ENCODE peak calls at places on chromosomes 5 and 9, in five cellular contexts. V is IMR-90, Q is trophoblast cell, L is H1, M is H9. X is an unnamed sample.

GRCh38 chr5:50969207-50970145 is 303.0 kb downstream of the PARP8 start:
- DNase-seq in Q (no peak), L (no peak), V (no peak), M (peak; percentile 50), X (peak; percentile 24)

GRCh38 chr9:90961375-90961774 is 159.8 kb downstream of the SYK start:
- DNase-seq in Q (no peak), L (no peak), M (no peak), V (peak; percentile 20), X (no peak)

GRCh38 chr9:73179594-73179993 is 27.9 kb downstream of the ANXA1 start:
- DNase-seq in V (peak; percentile 16), L (no peak), M (no peak), Q (no peak), X (no peak)

GRCh38 chr5:11494340-11494739 is 409.9 kb downstream of the CTNND2 start:
- DNase-seq in M (no peak), L (no peak), Q (no peak), V (no peak), X (no peak)

GRCh38 chr9:5265939-5266338 is 34.7 kb downstream of the INSL4 start:
- DNase-seq in M (peak; percentile 59), V (no peak), Q (no peak), L (no peak), X (no peak)

GRCh38 chr9:126705311-126705766 is 91.6 kb downstream of the LMX1B start:
- DNase-seq in V (peak; percentile 38), Q (peak; percentile 62), L (peak; percentile 47), M (peak; percentile 87), X (peak; percentile 84)

GRCh38 chr5:109739741-109740140 is 50.0 kb downstream of the MAN2A1 start:
- DNase-seq in Q (peak; percentile 2), M (peak; percentile 78), V (peak; percentile 55), L (no peak), X (peak; percentile 24)

GRCh38 chr5:138029944-138030343 is 2.9 kb downstream of the FAM13B start:
- DNase-seq in V (no peak), Q (no peak), L (no peak), M (no peak), X (no peak)

GRCh38 chr5:139061856-139062255 is 136.3 kb downstream of the SIL1 start:
- DNase-seq in L (no peak), V (peak; percentile 13), M (peak; percentile 49), Q (no peak), X (peak; percentile 40)

GRCh38 chr5:154303133-154303532 is 112.6 kb downstream of the GALNT10 start:
- DNase-seq in Q (no peak), L (no peak), V (no peak), M (no peak), X (no peak)

GRCh38 chr5:83440826-83441225 is 30.7 kb upstream of the VCAN start:
- DNase-seq in L (no peak), Q (no peak), V (peak; percentile 2), M (no peak), X (no peak)

GRCh38 chr9:5846501-5846921 is 13.6 kb upstream of the ERMP1 start:
- DNase-seq in M (no peak), L (no peak), V (peak; percentile 28), Q (no peak), X (no peak)

GRCh38 chr9:27701029-27701428 is 127.7 kb upstream of the C9orf72 start:
- DNase-seq in V (no peak), L (no peak), M (no peak), Q (no peak), X (no peak)

GRCh38 chr9:131394464-131395026 is 659 bp downstream of the PRRC2B start:
- DNase-seq in M (no peak), Q (no peak), L (no peak), V (no peak), X (no peak)

GRCh38 chr5:80761176-80761575 is 106.4 kb upstream of the DHFR start:
- DNase-seq in Q (peak; percentile 38), V (no peak), M (peak; percentile 85), L (no peak), X (no peak)

GRCh38 chr5:7876867-7877266 is 7.9 kb downstream of the MTRR start:
- DNase-seq in V (peak; percentile 75), L (no peak), M (no peak), Q (no peak), X (no peak)

GRCh38 chr9:121636411-121636865 is 15.0 kb upstream of the DAB2IP start:
- DNase-seq in Q (no peak), L (no peak), M (no peak), V (peak; percentile 46), X (no peak)

GRCh38 chr9:123651273-123651672 is 278.7 kb downstream of the DENND1A start:
- DNase-seq in M (no peak), Q (no peak), L (no peak), V (no peak), X (no peak)

GRCh38 chr9:118962426-118962825 is 406.8 kb downstream of the BRINP1 start:
- DNase-seq in Q (no peak), V (no peak), M (no peak), L (no peak), X (no peak)

GRCh38 chr5:5467737-5468136 is 45.3 kb downstream of the ICE1 start:
- DNase-seq in V (peak; percentile 44), L (no peak), M (no peak), Q (no peak), X (no peak)

GRCh38 chr9:3189113-3189861 is 336.5 kb downstream of the RFX3 start:
- DNase-seq in V (no peak), M (no peak), Q (no peak), L (no peak), X (no peak)

GRCh38 chr9:3497406-3497805 is 28.4 kb downstream of the RFX3 start:
- DNase-seq in V (peak; percentile 73), M (no peak), L (no peak), Q (no peak), X (no peak)

GRCh38 chr5:124741711-124742496 is 4.5 kb downstream of the ZNF608 start:
- DNase-seq in M (no peak), L (no peak), V (peak; percentile 83), Q (no peak), X (peak; percentile 84)

GRCh38 chr5:27252911-27253310 is 214.5 kb upstream of the CDH9 start:
- DNase-seq in V (no peak), M (no peak), L (no peak), Q (no peak), X (no peak)

DNA sequence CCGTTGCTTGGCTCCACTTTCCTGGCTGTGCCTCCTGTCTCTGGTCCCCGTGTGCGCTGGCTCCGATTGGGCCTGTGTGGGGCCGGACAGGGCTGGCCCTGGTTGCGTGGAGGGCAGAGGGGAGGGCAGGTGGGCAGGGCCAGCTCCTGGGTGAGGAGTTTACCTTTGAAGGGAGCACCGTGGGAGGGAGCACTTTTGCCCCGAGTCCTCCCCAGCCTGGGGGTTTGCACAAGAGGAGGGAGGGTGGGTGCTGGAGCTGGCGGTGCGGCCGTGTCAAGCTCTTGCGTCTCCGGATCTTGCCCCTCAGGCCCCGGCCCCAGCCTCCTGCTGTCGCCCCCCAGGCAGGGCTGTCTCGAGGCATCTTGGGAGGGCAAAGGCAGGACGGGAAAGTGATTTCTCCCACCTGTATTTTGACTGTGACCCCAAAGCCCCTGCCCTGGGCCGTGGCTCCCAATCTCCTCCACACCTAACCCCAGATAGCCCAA is 48.3 kb upstream of the EXOC3 start:
- DNase-seq in L (no peak), M (peak; percentile 26), V (no peak), Q (no peak), X (no peak)
- H3K4me2 ChIP-seq in L (no peak overlapping the region), M (no peak overlapping the region), V (no peak overlapping the region), Q (no peak overlapping the region), X (peak overlapping the region; percentile 18)

DNA sequence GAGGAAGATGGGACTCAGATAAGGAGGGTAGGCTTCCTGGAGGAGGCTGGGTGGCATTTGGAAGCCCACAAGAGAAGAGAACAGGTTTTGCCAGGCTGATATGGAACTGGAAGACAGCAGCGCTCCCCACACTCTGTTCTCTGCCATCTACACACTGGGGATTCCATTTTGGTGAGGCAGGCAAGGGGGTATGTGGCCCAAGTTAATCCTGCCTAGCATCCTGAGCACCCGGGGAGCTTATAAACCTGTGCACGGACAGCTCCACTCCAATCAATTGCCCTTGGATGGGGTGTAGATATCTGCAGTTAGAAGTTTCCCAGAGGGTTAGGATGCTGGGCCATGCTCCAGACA is 158.8 kb downstream of the MACROH2A1 start:
- DNase-seq in Q (no peak), V (no peak), L (no peak), M (peak; percentile 7), X (no peak)
- H3K27ac ChIP-seq in Q (no peak overlapping the region), V (no peak overlapping the region), L (no peak overlapping the region), M (no peak overlapping the region), X (no peak overlapping the region)

GRCh38 chr5:179273074-179273435 is 72.2 kb downstream of the ADAMTS2 start:
- DNase-seq in M (no peak), L (no peak), Q (no peak), V (no peak), X (no peak)

GRCh38 chr5:179271821-179272325 is 73.4 kb downstream of the ADAMTS2 start:
- DNase-seq in M (peak; percentile 24), Q (no peak), V (no peak), L (no peak), X (no peak)

GRCh38 chr5:179273441-179274145 is 71.7 kb downstream of the ADAMTS2 start:
- DNase-seq in V (no peak), L (no peak), M (no peak), Q (no peak), X (no peak)

GRCh38 chr5:179271301-179271650 is 74.0 kb downstream of the ADAMTS2 start:
- DNase-seq in V (no peak), Q (no peak), M (peak; percentile 23), L (no peak), X (no peak)

DNA sequence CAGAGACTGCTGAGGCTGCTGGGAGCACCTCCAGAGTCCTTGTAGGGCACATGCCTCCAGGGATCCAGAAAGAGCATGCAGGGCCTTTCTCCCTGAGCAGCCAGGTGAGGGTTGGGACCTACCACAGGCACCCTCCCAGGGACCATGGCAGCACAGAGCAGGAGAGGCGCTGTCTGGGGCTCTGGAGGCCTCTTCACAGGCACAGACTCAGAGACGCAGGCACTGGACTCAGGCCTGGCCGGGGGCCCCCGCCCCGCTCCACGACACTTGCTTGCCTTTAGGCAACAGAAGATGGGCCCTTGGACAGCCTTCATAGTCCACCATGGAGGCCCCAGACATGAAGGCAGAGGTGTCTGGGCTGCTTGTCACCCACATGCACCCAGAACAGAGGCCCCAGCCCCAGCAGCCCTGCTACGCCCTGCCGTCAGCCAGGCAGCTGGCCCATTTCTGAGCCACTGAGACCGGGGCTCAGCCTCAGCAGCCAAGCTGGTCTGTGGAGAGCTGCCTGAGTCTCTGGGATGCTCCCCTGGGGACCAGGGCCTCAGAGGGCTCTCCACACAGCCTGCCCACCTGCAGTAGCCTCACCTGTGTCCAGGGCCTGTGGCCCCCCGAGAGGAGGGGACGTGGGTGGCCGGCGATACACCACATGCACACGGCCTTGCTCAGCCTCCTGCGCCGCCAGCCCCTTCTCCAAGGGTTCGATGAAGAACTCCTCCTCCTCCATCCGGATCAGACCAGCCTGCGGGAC is 72.8 kb downstream of the ADAMTS2 start:
- DNase-seq in Q (no peak), L (no peak), M (peak; percentile 18), V (no peak), X (no peak)
- H3K18ac ChIP-seq in Q (peak overlapping the region; percentile 46), L (no peak overlapping the region), M (no peak overlapping the region), V (no peak overlapping the region), X (peak overlapping the region; percentile 95)

GRCh38 chr5:73213566-73213998 is 40.6 kb downstream of the TMEM174 start:
- DNase-seq in Q (no peak), V (peak; percentile 92), M (no peak), L (no peak), X (no peak)

GRCh38 chr5:73215525-73215890 is 42.5 kb downstream of the TMEM174 start:
- DNase-seq in M (no peak), L (no peak), Q (no peak), V (no peak), X (no peak)

GRCh38 chr5:73215891-73216610 is 43.1 kb downstream of the TMEM174 start:
- DNase-seq in M (peak; percentile 85), L (no peak), V (peak; percentile 73), Q (peak; percentile 57), X (peak; percentile 79)

GRCh38 chr5:73218552-73219171 is 45.7 kb downstream of the TMEM174 start:
- DNase-seq in L (no peak), Q (no peak), V (peak; percentile 72), M (no peak), X (no peak)

GRCh38 chr5:73214921-73215490 is 42.0 kb downstream of the TMEM174 start:
- DNase-seq in M (no peak), Q (no peak), V (no peak), L (no peak), X (no peak)
- H3K4me2 ChIP-seq in M (peak overlapping the region; percentile 89), Q (peak overlapping the region; percentile 90), V (no peak overlapping the region), L (peak overlapping the region; percentile 81), X (no peak overlapping the region)